ENCODE peak calls at places on chromosomes 6 and 20, in five cellular contexts. Y is lower lobe of right lung, B is HAP-1, J is heart right ventricle, L is SK-N-SH. D is an unnamed sample. For H3K36me3, the result is how much of the 10 kb centered on the place peaks cover.

GRCh38 chr20:47708953-47709833 is 76.1 kb downstream of the SULF2 start:
- DNase-seq in Y (no peak), B (no peak), J (no peak), L (peak), D (no peak)

GRCh38 chr6:83914953-83915352 is 55.5 kb downstream of the CYB5R4 start:
- DNase-seq in Y (no peak), B (no peak), J (no peak), L (no peak), D (peak)

GRCh38 chr6:110534731-110535164 is 58.3 kb upstream of the SLC22A16 start:
- DNase-seq in Y (no peak), B (no peak), J (no peak), L (no peak), D (no peak)

GRCh38 chr6:109927052-109927451 is 51.1 kb upstream of the GPR6 start:
- DNase-seq in Y (no peak), B (no peak), J (no peak), L (no peak), D (no peak)

GRCh38 chr6:45808041-45808440 is 207.6 kb downstream of the CLIC5 start:
- DNase-seq in Y (no peak), B (no peak), J (no peak), L (no peak), D (no peak)

GRCh38 chr6:169287675-169288074 is 34.0 kb upstream of the THBS2 start:
- DNase-seq in Y (no peak), B (no peak), J (no peak), L (no peak), D (no peak)

GRCh38 chr6:148700713-148701392 is 46.0 kb upstream of the UST start:
- DNase-seq in Y (no peak), B (no peak), J (no peak), L (no peak), D (no peak)

GRCh38 chr6:144264270-144265060 is 20.7 kb upstream of the UTRN start:
- DNase-seq in Y (no peak), B (peak), J (no peak), L (no peak), D (peak)

GRCh38 chr6:143064996-143065683 is 4.5 kb downstream of the AIG1 start:
- DNase-seq in Y (no peak), B (no peak), J (no peak), L (no peak), D (peak)

GRCh38 chr20:31920275-31920855 is 31.5 kb downstream of the PDRG1 start:
- DNase-seq in Y (no peak), B (no peak), J (no peak), L (no peak), D (no peak)

GRCh38 chr6:11756292-11756691 is 22.3 kb downstream of the ADTRP start:
- DNase-seq in Y (no peak), B (no peak), J (no peak), L (no peak), D (no peak)

GRCh38 chr6:9204171-9204570 is 768.8 kb upstream of the SLC35B3 start:
- DNase-seq in Y (no peak), B (no peak), J (no peak), L (no peak), D (peak)

DNA sequence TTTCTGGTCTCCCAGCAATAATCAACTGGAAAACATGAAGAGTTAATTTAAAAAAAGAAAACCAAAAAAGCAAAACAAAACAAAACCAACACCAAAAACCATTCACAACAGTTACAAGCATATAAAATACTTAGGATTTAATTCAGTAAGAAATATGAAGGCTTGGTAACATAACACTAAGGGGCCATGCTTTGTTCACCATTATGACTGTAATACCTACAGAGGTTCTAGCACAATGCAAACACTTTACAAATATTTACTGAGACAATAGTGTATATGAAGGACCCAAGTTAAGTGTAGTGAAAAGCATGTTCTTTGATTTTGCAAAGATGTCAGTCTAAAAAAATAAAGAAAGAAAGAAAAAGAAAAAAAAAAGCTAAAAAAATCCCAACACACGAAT is 109.8 kb upstream of the EMILIN3 start:
- DNase-seq in Y (no peak), B (no peak), J (no peak), L (no peak), D (no peak)
- H3K36me3 ChIP-seq in Y (under half), B (under half), J (under half), L (half or more), D (under half)

DNA sequence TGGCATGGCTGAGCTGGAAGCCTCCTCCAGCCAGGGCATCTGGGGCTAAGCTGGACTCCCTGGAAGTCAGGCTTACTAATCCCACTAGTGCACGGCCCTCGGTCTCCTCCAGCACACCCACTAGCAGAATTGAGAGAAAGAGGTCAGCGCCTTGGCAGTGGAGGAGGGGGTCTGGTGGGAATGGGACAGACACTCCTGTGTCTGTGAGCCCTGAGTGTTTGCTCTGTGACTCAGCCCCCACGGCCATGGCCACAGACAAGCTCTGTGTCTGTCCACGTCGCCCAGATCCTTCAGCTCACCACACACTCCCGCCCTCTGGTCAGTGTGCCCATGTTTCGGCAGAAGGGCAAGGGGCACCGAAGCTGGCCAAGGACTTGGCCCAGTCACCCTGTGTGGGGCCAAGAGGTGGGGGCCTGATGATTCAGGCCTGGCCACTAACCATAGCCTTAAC is 8.8 kb downstream of the MDFI start:
- DNase-seq in Y (peak), B (no peak), J (no peak), L (no peak), D (no peak)
- H3K4me3 ChIP-seq in Y (no peak), B (no peak), J (no peak), L (no peak), D (no peak)

GRCh38 chr6:43544461-43544860 is 27.6 kb downstream of the POLR1C start:
- DNase-seq in Y (no peak), B (no peak), J (no peak), L (no peak), D (no peak)
- H3K36me3 ChIP-seq in Y (half or more), B (half or more), J (half or more), L (half or more), D (half or more)

GRCh38 chr20:40304119-40304518 is 384.9 kb downstream of the MAFB start:
- DNase-seq in Y (no peak), B (no peak), J (no peak), L (no peak), D (no peak)

GRCh38 chr20:40309731-40310130 is 379.3 kb downstream of the MAFB start:
- DNase-seq in Y (no peak), B (no peak), J (no peak), L (no peak), D (no peak)

GRCh38 chr20:40307937-40308478 is 381.0 kb downstream of the MAFB start:
- DNase-seq in Y (no peak), B (no peak), J (no peak), L (no peak), D (no peak)

GRCh38 chr20:40305303-40305702 is 383.7 kb downstream of the MAFB start:
- DNase-seq in Y (no peak), B (no peak), J (no peak), L (no peak), D (peak)
- H3K4me3 ChIP-seq in Y (no peak), B (no peak), J (no peak), L (no peak), D (no peak)

DNA sequence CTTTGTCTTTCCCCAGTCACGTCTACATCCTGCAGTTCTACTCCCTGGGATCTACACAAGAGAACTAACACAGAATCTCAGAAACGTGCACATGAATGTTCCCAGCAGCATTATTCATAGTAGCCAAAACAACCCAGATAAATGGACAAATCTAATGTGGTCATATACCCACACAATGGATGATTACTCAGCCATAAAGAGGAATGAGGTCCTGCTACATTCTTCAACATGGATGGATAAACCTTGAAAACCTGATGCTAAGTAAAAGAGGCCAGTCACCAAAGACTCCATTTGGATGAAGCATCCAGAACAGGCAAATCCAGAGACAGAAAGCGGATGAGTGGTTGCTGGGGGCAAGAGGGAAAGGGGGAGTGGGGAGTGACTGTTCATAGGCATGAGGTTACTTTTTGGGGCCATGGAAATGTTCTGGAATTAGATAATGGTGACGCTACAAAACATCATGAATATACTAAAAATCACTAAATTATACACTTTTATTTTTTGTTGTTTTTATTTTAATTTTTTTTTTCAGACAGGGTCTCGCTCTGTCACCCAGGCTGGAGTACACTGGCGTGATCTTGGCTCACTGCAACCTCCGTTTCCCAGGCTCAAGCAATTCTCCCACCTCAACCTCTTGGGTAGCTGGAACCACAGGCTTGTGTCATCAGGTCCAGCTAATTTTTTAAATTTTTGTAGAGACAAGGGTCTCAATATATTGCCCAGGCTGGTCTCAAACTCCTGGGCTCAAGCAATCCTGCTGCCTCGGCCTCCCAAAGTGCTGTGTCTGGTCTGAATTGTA is 50.8 kb upstream of the DSN1 start:
- DNase-seq in Y (no peak), B (no peak), J (no peak), L (no peak), D (no peak)
- H3K36me3 ChIP-seq in Y (under half), B (under half), J (half or more), L (under half), D (under half)